ENCODE peak calls at places on chromosomes 12 and 14, in ten cellular contexts. G is uterus, I is neural progenitor cell, X is spleen, D is PC-3, J is epithelial cell of esophagus, Y is left lung, O is SK-N-SH, R is AG04450, T is fibroblast of mammary gland. B is an unnamed sample.
A peak's percentile ranks its signal among the peaks of the same experiment; 100 is the strongest.

GRCh38 chr14:70789361-70789760 is 20.0 kb downstream of the MAP3K9 start:
- DNase-seq in G (no peak), I (no peak), X (no peak), D (peak; percentile 86), J (peak; percentile 84), Y (no peak), O (no peak), R (no peak), T (peak; percentile 53), B (no peak)

GRCh38 chr12:132222096-132222807 is 78.0 kb downstream of the NOC4L start:
- DNase-seq in G (no peak), I (peak; percentile 55), X (peak; percentile 88), D (peak; percentile 37), J (peak; percentile 36), Y (peak; percentile 57), O (no peak), R (no peak), T (no peak), B (no peak)

GRCh38 chr14:99627100-99627499 is 17.8 kb upstream of the HHIPL1 start:
- DNase-seq in G (no peak), I (no peak), X (no peak), D (no peak), J (no peak), Y (no peak), O (no peak), R (no peak), T (no peak), B (no peak)

GRCh38 chr12:53004582-53004981 is 1.7 kb upstream of the EIF4B start:
- DNase-seq in G (no peak), I (peak; percentile 56), X (no peak), D (no peak), J (peak; percentile 15), Y (no peak), O (no peak), R (no peak), T (peak; percentile 45), B (no peak)

GRCh38 chr14:53848851-53849250 is 107.8 kb downstream of the BMP4 start:
- DNase-seq in G (no peak), I (no peak), X (no peak), D (no peak), J (no peak), Y (no peak), O (no peak), R (no peak), T (no peak), B (no peak)

GRCh38 chr12:8629486-8630033 is 16.9 kb upstream of the AICDA start:
- DNase-seq in G (no peak), I (no peak), X (no peak), D (no peak), J (peak; percentile 46), Y (no peak), O (no peak), R (no peak), T (peak; percentile 33), B (no peak)

GRCh38 chr12:1611775-1612174 is 17.3 kb upstream of the WNT5B start:
- DNase-seq in G (no peak), I (no peak), X (no peak), D (no peak), J (peak; percentile 51), Y (no peak), O (no peak), R (peak; percentile 76), T (peak; percentile 97), B (no peak)

GRCh38 chr12:92035477-92035876 is 110.2 kb downstream of the BTG1 start:
- DNase-seq in G (no peak), I (no peak), X (no peak), D (no peak), J (no peak), Y (no peak), O (no peak), R (no peak), T (no peak), B (no peak)

GRCh38 chr12:50401383-50402155 is 884 bp downstream of the LARP4 start:
- DNase-seq in G (no peak), I (peak; percentile 59), X (no peak), D (peak; percentile 36), J (peak; percentile 55), Y (no peak), O (no peak), R (no peak), T (peak; percentile 69), B (peak; percentile 58)

GRCh38 chr12:50400638-50401382 is at the start of gene LARP4:
- DNase-seq in G (peak; percentile 88), I (peak; percentile 96), X (peak; percentile 96), D (peak; percentile 97), J (peak; percentile 96), Y (peak; percentile 96), O (peak; percentile 96), R (peak; percentile 74), T (peak; percentile 92), B (peak; percentile 91)

GRCh38 chr12:50404307-50404706 is 3.6 kb downstream of the LARP4 start:
- DNase-seq in G (no peak), I (no peak), X (no peak), D (peak; percentile 25), J (no peak), Y (no peak), O (no peak), R (no peak), T (no peak), B (no peak)

GRCh38 chr12:50402270-50403000 is 1.8 kb downstream of the LARP4 start:
- DNase-seq in G (no peak), I (no peak), X (no peak), D (peak; percentile 34), J (peak; percentile 22), Y (no peak), O (no peak), R (no peak), T (no peak), B (no peak)

DNA sequence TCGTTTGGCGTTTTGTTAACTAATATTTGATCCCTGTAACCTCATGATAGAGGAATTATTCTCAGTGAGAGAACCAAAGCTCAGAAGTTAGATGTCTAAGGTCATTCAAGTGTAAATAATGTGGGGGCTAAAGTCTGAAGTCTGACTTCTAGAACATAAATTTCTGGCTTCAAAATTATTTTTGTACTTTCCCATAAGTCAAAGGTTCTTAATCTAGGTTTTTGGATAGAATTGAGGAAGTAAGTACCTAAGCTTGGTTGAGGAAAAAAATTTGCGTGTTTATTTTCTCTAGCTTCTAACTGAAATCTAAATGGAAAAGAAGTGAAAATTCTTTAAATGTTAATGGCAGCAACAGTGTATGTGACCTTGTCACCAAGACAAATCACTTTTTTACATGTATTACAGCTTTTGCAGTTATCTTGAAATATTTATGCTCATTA is 2.3 kb downstream of the LARP4 start:
- DNase-seq in G (no peak), I (no peak), X (no peak), D (no peak), J (no peak), Y (no peak), O (no peak), R (no peak), T (no peak), B (no peak)
- H3K4me3 ChIP-seq in G (peak overlapping the region; percentile 85), I (peak overlapping the region; percentile 70), X (peak overlapping the region; percentile 92), D (peak overlapping the region; percentile 95), J (peak overlapping the region; percentile 92), Y (peak overlapping the region; percentile 89), O (peak overlapping the region; percentile 86), R (peak overlapping the region; percentile 91), T (peak overlapping the region; percentile 96), B (peak overlapping the region; percentile 83)

DNA sequence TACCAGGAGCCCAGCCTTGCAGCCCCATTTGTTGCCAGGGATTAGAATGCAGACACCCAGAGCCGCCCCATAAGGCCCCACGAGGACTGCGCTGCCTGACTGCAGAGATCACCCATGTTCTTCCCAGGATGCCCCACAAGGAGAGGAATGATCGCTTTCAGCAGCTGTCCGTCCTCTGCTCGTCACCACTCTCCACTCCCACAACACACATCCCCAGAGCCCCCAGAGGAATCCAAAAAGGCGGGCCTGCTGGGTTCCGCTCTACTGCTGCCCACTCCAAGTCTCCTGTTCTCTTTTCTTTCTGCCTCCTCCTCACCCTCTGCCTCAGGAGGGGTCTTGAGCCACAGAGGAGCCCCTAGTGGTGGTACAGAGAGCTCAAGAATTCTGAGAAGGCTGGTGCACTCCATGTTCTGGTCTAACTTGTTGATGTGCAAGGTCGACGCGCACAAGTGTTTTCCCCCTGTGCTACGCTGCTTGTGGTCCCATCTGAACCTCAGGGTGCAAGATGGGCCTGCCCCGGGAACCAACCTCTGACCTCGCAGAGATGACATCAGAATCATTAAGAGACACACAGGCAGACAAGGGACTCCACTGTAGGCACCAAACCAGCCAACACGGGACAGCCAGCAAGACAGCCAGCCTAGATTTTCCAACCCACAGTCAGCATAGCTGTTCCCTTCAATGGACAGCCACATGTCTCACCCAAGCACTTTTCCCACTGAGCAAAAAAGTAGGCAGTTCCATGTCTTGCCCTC is 30.0 kb downstream of the PXN start:
- DNase-seq in G (no peak), I (peak; percentile 55), X (no peak), D (no peak), J (no peak), Y (peak; percentile 55), O (no peak), R (no peak), T (peak; percentile 46), B (no peak)
- TF ChIP-seq CTCF in G (no peak), I (peak; percentile 58), X (no peak), D (peak; percentile 59), J (no peak), Y (no peak), O (peak; percentile 46), R (peak; percentile 51), T (peak; percentile 31), B (no peak)

GRCh38 chr14:69695664-69696527 is 71.0 kb upstream of the SRSF5 start:
- DNase-seq in G (no peak), I (peak; percentile 78), X (peak; percentile 87), D (no peak), J (peak; percentile 36), Y (no peak), O (peak; percentile 67), R (no peak), T (no peak), B (no peak)

GRCh38 chr14:69696633-69697557 is 70.0 kb upstream of the SRSF5 start:
- DNase-seq in G (no peak), I (no peak), X (no peak), D (no peak), J (no peak), Y (no peak), O (no peak), R (no peak), T (no peak), B (no peak)

GRCh38 chr14:69693145-69693544 is 73.8 kb upstream of the SRSF5 start:
- DNase-seq in G (no peak), I (peak; percentile 34), X (peak; percentile 81), D (no peak), J (no peak), Y (no peak), O (no peak), R (no peak), T (peak; percentile 49), B (no peak)

GRCh38 chr14:69693823-69694729 is 72.9 kb upstream of the SRSF5 start:
- DNase-seq in G (no peak), I (no peak), X (peak; percentile 81), D (no peak), J (peak; percentile 63), Y (no peak), O (no peak), R (no peak), T (no peak), B (no peak)

GRCh38 chr14:69694730-69695663 is 71.9 kb upstream of the SRSF5 start:
- DNase-seq in G (no peak), I (no peak), X (no peak), D (no peak), J (peak; percentile 38), Y (no peak), O (no peak), R (no peak), T (no peak), B (no peak)
- H3K4me3 ChIP-seq in G (no peak overlapping the region), I (no peak overlapping the region), X (peak overlapping the region; percentile 28), D (no peak overlapping the region), J (no peak overlapping the region), Y (no peak overlapping the region), O (no peak overlapping the region), R (no peak overlapping the region), T (no peak overlapping the region), B (no peak overlapping the region)

DNA sequence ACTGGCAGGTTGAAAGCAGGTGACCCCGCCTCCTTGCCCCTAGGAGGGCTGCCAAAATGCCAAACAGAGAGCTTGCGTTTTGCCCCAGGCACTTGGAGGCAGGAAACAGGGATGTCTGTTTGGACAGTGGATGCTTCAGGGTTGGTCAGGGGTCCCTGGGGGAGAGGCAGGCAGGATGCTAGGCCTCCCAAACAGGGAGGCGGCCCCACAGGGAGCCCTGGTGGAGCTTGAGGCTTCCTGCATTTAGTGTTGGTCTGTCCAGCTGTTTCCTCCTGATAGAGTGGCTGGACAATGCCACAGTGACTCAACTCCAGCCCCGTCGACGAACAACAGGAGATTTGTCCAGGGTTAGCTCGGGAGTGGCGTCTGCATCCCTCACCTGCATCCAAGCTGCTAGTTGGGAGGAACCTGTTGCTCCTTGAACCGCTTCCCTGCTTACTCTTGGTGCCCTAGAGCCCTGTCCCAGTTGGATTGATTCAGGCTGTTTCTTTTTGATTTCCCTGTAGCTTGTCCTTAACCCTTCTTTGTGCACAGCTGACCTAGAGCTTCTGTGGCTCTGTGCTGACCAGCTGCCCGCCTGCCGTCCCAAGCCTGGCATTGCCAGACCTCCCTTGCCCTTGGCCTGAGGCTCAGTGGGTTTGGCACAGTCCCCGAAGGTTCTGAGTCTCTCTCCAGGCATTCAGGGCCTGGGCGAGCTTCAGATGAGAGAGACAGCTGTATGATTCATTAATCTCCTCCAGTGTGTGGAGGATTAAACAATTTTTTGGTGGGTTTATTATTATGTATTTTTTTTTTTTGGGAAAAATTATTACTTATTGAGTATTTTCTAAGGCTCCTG is 45.9 kb downstream of the TSPAN9 start:
- DNase-seq in G (no peak), I (no peak), X (peak; percentile 85), D (peak; percentile 74), J (peak; percentile 63), Y (no peak), O (peak; percentile 74), R (no peak), T (peak; percentile 81), B (peak; percentile 57)
- TF ChIP-seq CTCF in G (no peak), I (no peak), X (peak; percentile 13), D (no peak), J (no peak), Y (no peak), O (no peak), R (peak; percentile 33), T (peak; percentile 29), B (peak; percentile 18)

B was measured in tibial artery.